ENCODE peak calls at places on chromosomes 12 and 14, in four cellular contexts. S, G, B and Y are unnamed samples.

GRCh38 chr14:100824156-100824555 is 1.8 kb upstream of the MEG3 start:
- DNase-seq in S (no peak), G (peak), B (no peak), Y (peak)

GRCh38 chr14:55127491-55127951 is 1.5 kb upstream of the LGALS3 start:
- DNase-seq in S (no peak), G (peak), B (peak), Y (no peak)

GRCh38 chr12:91432079-91432478 is 249.5 kb upstream of the DCN start:
- DNase-seq in S (no peak), G (peak), B (no peak), Y (no peak)

GRCh38 chr12:85036736-85037135 is 585 bp downstream of the LRRIQ1 start:
- DNase-seq in S (no peak), G (no peak), B (no peak), Y (no peak)

GRCh38 chr14:32590157-32590556 is 261.1 kb downstream of the AKAP6 start:
- DNase-seq in S (no peak), G (no peak), B (no peak), Y (no peak)

GRCh38 chr14:100219126-100219785 is 19.7 kb upstream of the YY1 start:
- DNase-seq in S (no peak), G (peak), B (no peak), Y (no peak)

GRCh38 chr12:3379079-3379478 is 111.9 kb upstream of the PRMT8 start:
- DNase-seq in S (no peak), G (no peak), B (no peak), Y (no peak)

GRCh38 chr12:44101470-44101869 is 265.6 kb downstream of the TMEM117 start:
- DNase-seq in S (no peak), G (no peak), B (no peak), Y (no peak)

GRCh38 chr14:68781161-68782021 is 11.5 kb downstream of the ZFP36L1 start:
- DNase-seq in S (no peak), G (no peak), B (peak), Y (no peak)

GRCh38 chr12:114339626-114340025 is 66.3 kb downstream of the TBX5 start:
- DNase-seq in S (no peak), G (peak), B (no peak), Y (peak)

GRCh38 chr12:24044973-24045703 is 95.7 kb upstream of the SOX5 start:
- DNase-seq in S (no peak), G (no peak), B (peak), Y (no peak)

GRCh38 chr12:100414756-100415155 is 57.9 kb downstream of the SLC17A8 start:
- DNase-seq in S (no peak), G (no peak), B (no peak), Y (no peak)

GRCh38 chr14:39426605-39427004 is 5.6 kb downstream of the FBXO33 start:
- DNase-seq in S (no peak), G (peak), B (no peak), Y (peak)

GRCh38 chr12:49328816-49329215 is 5.8 kb downstream of the TROAP start:
- DNase-seq in S (no peak), G (no peak), B (no peak), Y (no peak)

GRCh38 chr14:48553443-48553842 is 878.0 kb upstream of the MDGA2 start:
- DNase-seq in S (no peak), G (no peak), B (no peak), Y (no peak)

GRCh38 chr12:713281-713875 is 39.0 kb upstream of the WNK1 start:
- DNase-seq in S (no peak), G (no peak), B (no peak), Y (peak)

GRCh38 chr12:91529829-91530228 is 347.2 kb upstream of the DCN start:
- DNase-seq in S (no peak), G (no peak), B (no peak), Y (no peak)

GRCh38 chr14:67491741-67492504 is 3.4 kb upstream of the TMEM229B start:
- DNase-seq in S (no peak), G (no peak), B (no peak), Y (no peak)

GRCh38 chr12:107144990-107145389 is 51.6 kb upstream of the CRY1 start:
- DNase-seq in S (no peak), G (no peak), B (no peak), Y (no peak)

GRCh38 chr14:92516966-92517350 is 3.4 kb downstream of the RIN3 start:
- DNase-seq in S (no peak), G (no peak), B (no peak), Y (no peak)

GRCh38 chr12:123134755-123135282 is 16.1 kb downstream of the PITPNM2 start:
- DNase-seq in S (no peak), G (no peak), B (no peak), Y (no peak)

GRCh38 chr12:5201554-5202243 is 158.0 kb downstream of the KCNA5 start:
- DNase-seq in S (no peak), G (peak), B (no peak), Y (no peak)

GRCh38 chr12:98579347-98579746 is 14.1 kb upstream of the SLC25A3 start:
- DNase-seq in S (no peak), G (no peak), B (no peak), Y (no peak)

GRCh38 chr12:34597548-34598351 is 575.5 kb downstream of the ALG10 start:
- DNase-seq in S (no peak), G (no peak), B (no peak), Y (no peak)

GRCh38 chr14:53663709-53664108 is 292.9 kb downstream of the BMP4 start:
- DNase-seq in S (no peak), G (peak), B (no peak), Y (peak)

GRCh38 chr12:93016752-93017350 is 87.8 kb upstream of the EEA1 start:
- DNase-seq in S (no peak), G (no peak), B (no peak), Y (no peak)

GRCh38 chr12:3753549-3754284 is 808 bp upstream of the CRACR2A start:
- DNase-seq in S (no peak), G (no peak), B (peak), Y (peak)

GRCh38 chr14:104245075-104245474 is 106.7 kb downstream of the KIF26A start:
- DNase-seq in S (no peak), G (no peak), B (no peak), Y (no peak)

GRCh38 chr12:115354007-115354452 is 670.1 kb upstream of the TBX3 start:
- DNase-seq in S (peak), G (peak), B (peak), Y (peak)

GRCh38 chr12:108825205-108825950 is 32.0 kb downstream of the SSH1 start:
- DNase-seq in S (no peak), G (peak), B (no peak), Y (peak)

GRCh38 chr14:53955671-53956426 is 776 bp downstream of the BMP4 start:
- DNase-seq in S (no peak), G (no peak), B (peak), Y (no peak)

GRCh38 chr12:30525171-30525570 is 170.5 kb downstream of the IPO8 start:
- DNase-seq in S (no peak), G (no peak), B (no peak), Y (no peak)

GRCh38 chr12:81792666-81793065 is 33.5 kb upstream of the PPFIA2 start:
- DNase-seq in S (no peak), G (no peak), B (no peak), Y (no peak)

GRCh38 chr14:63155511-63156189 is 48.6 kb upstream of the RHOJ start:
- DNase-seq in S (no peak), G (peak), B (no peak), Y (no peak)

GRCh38 chr12:53844989-53845836 is 93.4 kb upstream of the HOXC13 start:
- DNase-seq in S (peak), G (peak), B (no peak), Y (peak)

GRCh38 chr12:46364777-46365580 is 7.6 kb downstream of the SLC38A2 start:
- DNase-seq in S (no peak), G (peak), B (peak), Y (peak)

GRCh38 chr12:54352022-54352531 is 12.2 kb downstream of the GPR84 start:
- DNase-seq in S (no peak), G (peak), B (no peak), Y (peak)

GRCh38 chr14:100304825-100305445 is 1.3 kb downstream of the SLC25A29 start:
- DNase-seq in S (no peak), G (peak), B (peak), Y (no peak)

GRCh38 chr14:36646664-36647416 is 14.8 kb upstream of the PAX9 start:
- DNase-seq in S (no peak), G (no peak), B (no peak), Y (peak)

GRCh38 chr12:31629756-31630732 is 29.4 kb upstream of the ETFBKMT start:
- DNase-seq in S (no peak), G (peak), B (no peak), Y (peak)
- H3K4me3 ChIP-seq in S (no peak), G (no peak), B (no peak), Y (peak)

GRCh38 chr12:15688202-15688736 is 100.9 kb downstream of the EPS8 start:
- DNase-seq in S (no peak), G (no peak), B (peak), Y (no peak)
- H3K4me3 ChIP-seq in S (no peak), G (no peak), B (no peak), Y (no peak)

DNA sequence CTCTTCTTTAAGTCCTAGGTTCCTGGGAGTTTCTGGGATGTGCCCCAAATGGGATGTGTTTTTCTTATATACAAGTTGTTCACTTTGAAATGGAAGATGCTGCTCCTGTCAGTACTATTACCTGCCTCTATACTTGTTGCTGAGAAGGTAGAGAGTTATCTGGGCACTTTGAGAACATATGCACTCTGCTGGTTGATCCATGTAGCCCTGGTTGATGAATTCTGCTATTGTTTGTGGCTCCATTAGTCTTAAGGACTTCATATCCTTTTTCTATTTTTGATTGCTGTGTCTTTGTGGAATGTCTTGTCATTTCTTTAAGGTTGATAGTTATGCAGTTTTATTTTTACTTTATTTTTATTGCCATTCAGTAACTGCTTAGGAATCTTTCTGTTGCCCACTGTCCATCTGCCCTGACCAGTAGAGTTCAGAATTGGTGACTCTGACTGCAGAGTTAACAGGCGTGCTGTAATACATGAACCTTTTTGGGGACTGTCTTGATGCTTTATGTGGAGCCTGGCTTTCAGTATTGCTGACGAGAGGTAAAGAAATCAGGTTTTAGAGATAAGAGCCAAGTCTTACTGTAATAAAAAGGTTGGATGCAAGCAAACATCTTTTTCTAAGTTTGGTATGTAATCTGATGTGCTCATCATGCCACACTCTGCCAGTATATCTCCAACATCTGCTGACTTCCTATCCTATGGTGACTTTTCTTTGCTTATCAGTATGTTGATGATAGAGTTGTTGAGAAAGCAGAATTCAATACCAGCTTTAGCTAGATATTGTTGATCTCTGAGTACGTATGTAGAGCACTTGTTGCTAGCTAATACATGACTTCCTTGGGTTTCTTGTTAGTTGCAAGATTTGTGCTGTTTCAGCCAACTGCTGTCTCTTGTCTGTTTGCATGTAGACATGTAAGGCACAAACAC is 1.6 kb downstream of the GMPR2 start:
- DNase-seq in S (no peak), G (no peak), B (no peak), Y (no peak)
- H3K4me3 ChIP-seq in S (no peak), G (no peak), B (no peak), Y (no peak)

GRCh38 chr12:27191531-27191930 is 52.6 kb upstream of the STK38L start:
- DNase-seq in S (no peak), G (no peak), B (no peak), Y (no peak)
- H3K4me3 ChIP-seq in S (no peak), G (no peak), B (no peak), Y (no peak)

DNA sequence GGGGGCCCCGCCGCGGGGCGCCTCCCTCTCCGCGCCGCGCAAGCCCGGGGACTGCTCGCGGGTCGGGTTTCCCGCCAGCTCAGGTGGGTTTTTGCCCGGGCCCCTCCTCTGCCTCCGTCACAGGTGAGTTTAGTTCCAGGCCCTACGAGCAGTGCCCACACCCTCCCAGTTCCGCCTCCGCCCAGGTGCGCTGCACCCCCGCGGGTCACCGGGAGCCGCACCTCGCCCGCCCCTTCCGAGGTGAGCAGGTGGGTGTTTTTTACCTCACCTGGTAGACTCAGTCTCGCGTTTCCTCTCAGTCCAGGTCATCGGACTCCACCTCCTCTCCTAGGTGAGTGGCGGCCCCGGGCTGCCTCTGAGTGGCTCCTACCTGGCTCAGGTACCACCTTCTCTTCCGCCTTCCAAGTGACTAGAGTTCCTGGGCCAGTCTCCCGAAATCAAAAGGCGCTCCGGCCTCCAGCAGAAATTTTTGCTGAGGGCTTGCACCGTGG is at the start of gene TMEM30B:
- DNase-seq in S (peak), G (no peak), B (peak), Y (no peak)
- H3K4me3 ChIP-seq in S (peak), G (peak), B (peak), Y (peak)

DNA sequence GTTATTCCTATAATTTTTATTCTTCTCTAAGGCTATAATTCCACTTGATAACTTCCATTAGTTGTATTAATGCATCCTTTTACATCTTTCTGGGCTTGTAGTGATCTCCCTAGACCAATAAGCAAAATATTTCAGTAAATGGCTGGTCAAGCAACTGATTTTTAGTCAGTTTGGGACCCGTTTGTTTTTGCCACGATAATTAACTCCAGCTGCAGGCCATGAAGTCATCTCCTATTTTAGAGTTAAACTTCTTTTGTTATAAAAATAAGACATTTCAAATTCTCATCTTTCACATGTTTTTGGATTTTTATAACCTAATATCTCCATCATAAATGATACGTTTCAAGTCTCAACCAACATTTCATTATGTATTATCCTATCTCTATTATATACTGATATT is 49.4 kb downstream of the MAGOHB start:
- DNase-seq in S (no peak), G (no peak), B (no peak), Y (peak)
- H3K4me3 ChIP-seq in S (no peak), G (no peak), B (no peak), Y (no peak)

GRCh38 chr14:89657014-89657413 is 240.0 kb upstream of the FOXN3 start:
- DNase-seq in S (no peak), G (no peak), B (no peak), Y (no peak)

GRCh38 chr14:89658977-89659670 is 242.1 kb upstream of the FOXN3 start:
- DNase-seq in S (no peak), G (no peak), B (no peak), Y (no peak)

GRCh38 chr14:89661392-89661791 is 244.4 kb upstream of the FOXN3 start:
- DNase-seq in S (no peak), G (no peak), B (peak), Y (no peak)

GRCh38 chr14:89665262-89665661 is 248.2 kb upstream of the FOXN3 start:
- DNase-seq in S (no peak), G (no peak), B (no peak), Y (no peak)

DNA sequence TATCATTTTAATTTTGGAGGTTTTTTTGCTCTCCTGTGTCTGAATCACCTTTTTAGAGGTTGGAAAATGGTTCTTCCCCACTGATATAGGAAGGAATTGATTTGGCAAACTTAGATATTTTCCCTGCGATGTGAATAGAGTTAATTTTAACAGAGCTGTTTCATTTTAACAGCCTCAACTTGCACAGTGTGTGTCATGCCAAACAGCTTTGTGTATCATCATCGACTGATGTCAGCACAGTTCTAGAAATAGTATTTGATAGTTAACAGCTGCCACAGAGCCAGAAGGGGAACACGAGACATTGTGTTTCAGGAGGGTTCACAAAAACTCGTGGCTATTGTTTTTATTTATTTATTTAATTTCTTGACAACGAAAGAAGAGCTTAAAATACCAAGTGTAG is 243.2 kb upstream of the FOXN3 start:
- DNase-seq in S (no peak), G (peak), B (no peak), Y (peak)
- H3K4me3 ChIP-seq in S (no peak), G (no peak), B (no peak), Y (no peak)